ENCODE peak calls at places on chromosomes 7 and 10, in four cellular contexts. Z is EL; P is HEK293T; M is stimulated activated CD4-positive, alpha-beta T cell treated with anti-CD3 and anti-CD28 coated beads, Interleukin-12 subunit alpha, Interleukin-12 subunit beta, amount 100 ng/mL, for 24 hours. Y is an unnamed sample.

GRCh38 chr10:43287056-43288007 is 20.5 kb upstream of the RASGEF1A start:
- DNase-seq in Z (no peak), P (no peak), M (no peak), Y (no peak)

GRCh38 chr10:3783721-3784432 is 1.1 kb downstream of the KLF6 start:
- DNase-seq in Z (peak), P (no peak), M (no peak), Y (peak)

GRCh38 chr7:37643876-37644275 is 39.7 kb upstream of the GPR141 start:
- DNase-seq in Z (no peak), P (no peak), M (no peak), Y (no peak)

GRCh38 chr7:67716729-67717128 is 720.1 kb downstream of the TYW1 start:
- DNase-seq in Z (no peak), P (no peak), M (no peak), Y (no peak)

GRCh38 chr10:70651661-70652060 is 20.6 kb upstream of the ADAMTS14 start:
- DNase-seq in Z (no peak), P (no peak), M (no peak), Y (no peak)

GRCh38 chr10:1121311-1121970 is 65.3 kb downstream of the WDR37 start:
- DNase-seq in Z (no peak), P (no peak), M (no peak), Y (no peak)

GRCh38 chr7:86762129-86762528 is 118.4 kb downstream of the GRM3 start:
- DNase-seq in Z (no peak), P (no peak), M (no peak), Y (no peak)

GRCh38 chr7:22657479-22657878 is 69.5 kb upstream of the IL6 start:
- DNase-seq in Z (no peak), P (no peak), M (no peak), Y (no peak)

GRCh38 chr10:61757525-61758397 is 95.0 kb downstream of the CABCOCO1 start:
- DNase-seq in Z (peak), P (no peak), M (no peak), Y (no peak)